ENCODE peak calls at places on chromosomes 5 and 9, in eight cellular contexts. M is HepG2, P is breast epithelium, D is sigmoid colon, Q is HCT116, E is Peyer's patch, S is A549, Z is body of pancreas. G is an unnamed sample. For H3K4me1, the result is how much of the 10 kb centered on the place peaks cover.

GRCh38 chr9:17783227-17783626 is 204.4 kb downstream of the SH3GL2 start:
- DNase-seq in P (no peak), M (no peak), S (no peak), D (no peak), Q (no peak), Z (no peak), E (no peak), G (no peak)

GRCh38 chr9:105877719-105878118 is 183.4 kb downstream of the TMEM38B start:
- DNase-seq in S (no peak), Q (no peak), Z (no peak), D (no peak), E (no peak), P (no peak), M (no peak), G (no peak)

GRCh38 chr5:42949348-42950090 is 90.6 kb downstream of the ANXA2R start:
- DNase-seq in D (peak), E (peak), P (no peak), M (peak), Z (no peak), Q (no peak), S (peak), G (peak)

GRCh38 chr5:31585519-31586270 is 53.2 kb upstream of the PDZD2 start:
- DNase-seq in E (no peak), D (no peak), Z (no peak), S (no peak), Q (no peak), M (no peak), P (no peak), G (no peak)

GRCh38 chr9:131678499-131679111 is 61.3 kb downstream of the RAPGEF1 start:
- DNase-seq in E (peak), D (peak), Z (peak), S (peak), Q (peak), M (peak), P (no peak), G (peak)

GRCh38 chr9:2477755-2478154 is 143.8 kb upstream of the VLDLR start:
- DNase-seq in M (peak), Z (no peak), Q (no peak), E (no peak), D (no peak), P (no peak), S (peak), G (no peak)

GRCh38 chr5:142109356-142110045 is 922 bp downstream of the NDFIP1 start:
- DNase-seq in E (peak), M (no peak), Q (no peak), D (no peak), P (no peak), S (peak), Z (peak), G (peak)

GRCh38 chr5:43602456-43602817 is 543 bp upstream of the NNT start:
- DNase-seq in D (peak), E (peak), P (no peak), S (peak), M (peak), Z (peak), Q (no peak), G (peak)

GRCh38 chr5:139985733-139986132 is 57.4 kb downstream of the NRG2 start:
- DNase-seq in S (peak), P (no peak), D (no peak), Z (no peak), Q (peak), E (no peak), M (peak), G (no peak)

GRCh38 chr5:80057121-80057520 is 22.0 kb downstream of the THBS4 start:
- DNase-seq in E (no peak), Q (no peak), D (no peak), M (no peak), S (no peak), P (no peak), Z (no peak), G (no peak)

GRCh38 chr5:68139601-68140441 is 75.7 kb upstream of the PIK3R1 start:
- DNase-seq in P (no peak), E (no peak), S (no peak), M (no peak), Z (no peak), Q (no peak), D (no peak), G (no peak)
- TF ChIP-seq POLR2A in P (no peak), E (no peak), S (no peak), M (no peak), Z (no peak), Q (no peak), D (no peak), G (no peak)

DNA sequence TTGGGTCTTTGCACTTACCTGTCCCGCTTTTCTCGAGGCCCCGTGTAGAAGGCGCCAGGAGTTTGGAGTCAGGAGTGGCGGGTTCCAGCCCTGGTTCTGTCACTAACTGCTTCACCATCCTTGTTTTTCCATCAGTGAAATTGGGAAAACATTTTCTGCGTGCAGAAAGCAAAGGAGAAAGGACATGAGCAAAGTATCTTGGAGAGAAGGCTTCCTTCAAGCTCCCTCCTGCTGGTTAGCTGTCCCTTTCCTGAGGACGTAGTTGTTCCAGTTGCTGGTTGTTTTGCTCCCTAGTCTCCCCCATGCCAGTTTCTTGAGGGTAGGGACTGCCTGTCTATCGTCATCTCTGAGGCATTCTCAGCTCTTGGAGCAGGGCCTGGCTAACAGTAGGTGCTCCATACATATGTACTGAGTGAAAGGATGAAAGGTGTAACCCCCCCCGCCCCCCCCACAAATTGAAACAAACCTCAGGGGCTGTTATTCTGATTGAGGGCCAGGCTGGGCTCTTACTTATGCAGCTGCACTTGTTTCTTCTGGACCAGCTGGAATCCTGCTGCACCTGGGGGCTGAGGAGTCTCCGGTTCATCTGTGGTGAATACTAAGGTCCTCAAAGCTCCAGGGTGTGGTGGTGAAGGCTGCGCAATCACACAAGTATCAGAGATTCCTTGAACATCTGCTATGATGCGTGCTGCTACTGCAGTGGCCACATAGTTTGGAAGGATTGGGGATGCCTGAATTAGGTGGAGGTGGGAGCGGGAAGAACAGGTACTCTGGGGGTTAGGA is 1.0 kb downstream of the SMIM3 start:
- DNase-seq in D (peak), E (no peak), S (no peak), M (no peak), Z (no peak), P (no peak), Q (no peak), G (no peak)
- H3K4me1 ChIP-seq in D (half or more), E (under half), S (under half), M (half or more), Z (half or more), P (under half), Q (under half), G (under half)

GRCh38 chr5:153835891-153836515 is 202.7 kb downstream of the FAM114A2 start:
- DNase-seq in Z (no peak), D (no peak), Q (no peak), S (no peak), E (no peak), P (no peak), M (no peak), G (no peak)
- H3K4me3 ChIP-seq in Z (no peak), D (no peak), Q (no peak), S (no peak), E (no peak), P (no peak), M (no peak), G (no peak)

DNA sequence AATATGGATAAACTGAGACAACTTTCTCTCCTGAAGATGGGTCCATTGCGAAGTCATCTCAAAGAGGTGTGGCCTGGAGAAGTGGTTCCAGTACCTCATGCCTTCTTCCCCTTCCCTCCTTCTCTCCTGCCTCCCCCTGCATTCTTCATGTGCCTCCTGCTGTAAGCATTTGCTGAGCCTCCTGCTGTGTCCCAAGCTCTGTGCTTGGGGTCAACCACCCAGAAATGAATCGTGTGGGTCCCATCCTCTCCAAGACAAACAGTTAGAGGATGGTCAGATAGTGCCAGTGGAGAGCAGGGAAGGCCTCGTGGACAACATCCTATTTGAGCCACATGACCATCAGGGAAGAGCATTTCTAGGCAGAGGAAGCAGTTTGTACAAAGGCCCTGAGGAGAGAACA is 53.5 kb downstream of the KCNIP1 start:
- DNase-seq in Z (no peak), S (no peak), Q (no peak), E (no peak), M (no peak), D (no peak), P (no peak), G (no peak)
- TF ChIP-seq POLR2A in Z (no peak), S (no peak), Q (no peak), E (no peak), M (no peak), D (no peak), P (no peak), G (no peak)

GRCh38 chr5:125411163-125412050 is 665.0 kb upstream of the ZNF608 start:
- DNase-seq in D (peak), S (no peak), E (peak), P (no peak), Q (no peak), M (no peak), Z (peak), G (peak)

GRCh38 chr5:125409101-125409495 is 662.7 kb upstream of the ZNF608 start:
- DNase-seq in S (peak), M (no peak), P (no peak), D (no peak), Q (no peak), Z (no peak), E (no peak), G (no peak)

GRCh38 chr5:125412051-125412560 is 665.7 kb upstream of the ZNF608 start:
- DNase-seq in E (peak), D (peak), Z (no peak), Q (no peak), P (no peak), M (no peak), S (no peak), G (no peak)

GRCh38 chr5:125409496-125410351 is 663.3 kb upstream of the ZNF608 start:
- DNase-seq in M (no peak), D (no peak), Q (no peak), S (no peak), Z (no peak), E (no peak), P (no peak), G (no peak)

GRCh38 chr5:125410501-125411162 is 664.2 kb upstream of the ZNF608 start:
- DNase-seq in M (no peak), E (no peak), Z (no peak), D (no peak), S (no peak), P (no peak), Q (no peak), G (no peak)
- H3K4me1 ChIP-seq in M (under half), E (under half), Z (half or more), D (half or more), S (under half), P (under half), Q (under half), G (under half)

DNA sequence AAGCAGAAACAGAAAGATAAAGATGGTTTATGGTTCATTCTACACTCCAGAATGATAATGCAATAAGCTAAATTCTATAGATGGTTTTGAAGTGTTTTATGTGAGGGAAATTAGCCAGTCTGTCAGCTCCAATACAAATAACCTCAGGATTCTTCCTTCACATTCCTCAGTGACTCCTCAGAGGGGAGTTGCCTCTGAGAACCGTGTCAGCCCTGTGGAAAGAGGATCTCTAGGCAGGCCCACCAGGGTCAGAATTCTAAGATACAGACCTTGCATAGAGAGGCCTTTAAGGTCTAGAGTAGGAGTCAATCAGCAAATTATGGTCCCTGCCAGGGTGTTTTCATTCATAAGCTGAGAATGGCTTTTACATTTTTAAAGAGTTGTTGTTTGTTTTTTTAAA is 26.6 kb downstream of the RUSC2 start:
- DNase-seq in Z (no peak), Q (no peak), P (no peak), E (no peak), M (no peak), S (peak), D (no peak), G (no peak)
- H3K4me3 ChIP-seq in Z (no peak), Q (no peak), P (no peak), E (no peak), M (no peak), S (no peak), D (no peak), G (no peak)